ENCODE peak calls at places on chromosomes 2 and 18, in eight cellular contexts. B is HT1080; H is GM13977; P is AG04449; Z is activated CD4-positive, CD25-positive, alpha-beta regulatory T cell treated with anti-CD3 and anti-CD28 coated beads, Interleukin-2, amount 50 U/mL, for 72 hours; R is left lobe of liver; X is activated naive CD8-positive, alpha-beta T cell treated with anti-CD3 and anti-CD28 coated beads, Interleukin-2, amount 50 U/mL, for 16 hours; V is NCI-H345. I is an unnamed sample.

GRCh38 chr2:84300030-84301029 is 158.8 kb downstream of the SUCLG1 start:
- DNase-seq in B (no peak), H (no peak), P (no peak), Z (no peak), R (no peak), X (no peak), V (no peak), I (no peak)

GRCh38 chr2:86673011-86673410 is 47.1 kb upstream of the RMND5A start:
- DNase-seq in B (no peak), H (no peak), P (no peak), Z (no peak), R (no peak), X (no peak), V (no peak), I (no peak)

GRCh38 chr18:63970803-63971191 is 916 bp downstream of the SERPINB8 start:
- DNase-seq in B (no peak), H (no peak), P (no peak), Z (no peak), R (no peak), X (no peak), V (peak; percentile 43), I (no peak)

GRCh38 chr2:28359222-28360065 is 33.2 kb upstream of the FOSL2 start:
- DNase-seq in B (peak; percentile 93), H (peak; percentile 71), P (no peak), Z (peak; percentile 75), R (no peak), X (peak; percentile 25), V (no peak), I (peak; percentile 96)

GRCh38 chr2:219664958-219665357 is 37.5 kb downstream of the SLC4A3 start:
- DNase-seq in B (no peak), H (no peak), P (no peak), Z (no peak), R (peak; percentile 39), X (no peak), V (no peak), I (no peak)

GRCh38 chr2:38709515-38710194 is 41.5 kb downstream of the SRSF7 start:
- DNase-seq in B (no peak), H (no peak), P (no peak), Z (no peak), R (no peak), X (no peak), V (no peak), I (no peak)

GRCh38 chr2:174586896-174587295 is 10.7 kb downstream of the WIPF1 start:
- DNase-seq in B (no peak), H (no peak), P (no peak), Z (no peak), R (no peak), X (no peak), V (no peak), I (no peak)

GRCh38 chr2:121400206-121400605 is 115.2 kb upstream of the TFCP2L1 start:
- DNase-seq in B (no peak), H (no peak), P (peak; percentile 31), Z (no peak), R (no peak), X (no peak), V (no peak), I (no peak)

GRCh38 chr2:9950521-9951271 is 797 bp upstream of the GRHL1 start:
- DNase-seq in B (no peak), H (peak; percentile 84), P (no peak), Z (peak; percentile 57), R (no peak), X (no peak), V (peak; percentile 70), I (peak; percentile 56)

GRCh38 chr2:32671885-32672519 is 44.2 kb downstream of the TTC27 start:
- DNase-seq in B (no peak), H (no peak), P (no peak), Z (no peak), R (no peak), X (no peak), V (no peak), I (no peak)

GRCh38 chr2:62923881-62924280 is 126.7 kb upstream of the OTX1 start:
- DNase-seq in B (no peak), H (no peak), P (no peak), Z (no peak), R (no peak), X (no peak), V (no peak), I (no peak)

GRCh38 chr2:120828832-120829632 is 93.4 kb downstream of the GLI2 start:
- DNase-seq in B (no peak), H (no peak), P (no peak), Z (no peak), R (no peak), X (no peak), V (no peak), I (no peak)

GRCh38 chr2:160063266-160063665 is 851 bp upstream of the PLA2R1 start:
- DNase-seq in B (no peak), H (no peak), P (no peak), Z (no peak), R (no peak), X (no peak), V (no peak), I (no peak)

GRCh38 chr2:60361498-60361897 is 192.0 kb downstream of the BCL11A start:
- DNase-seq in B (no peak), H (no peak), P (no peak), Z (no peak), R (no peak), X (no peak), V (no peak), I (no peak)

GRCh38 chr2:201233192-201234166 is 26.9 kb upstream of the CASP8 start:
- DNase-seq in B (peak; percentile 96), H (peak; percentile 79), P (no peak), Z (peak; percentile 83), R (peak; percentile 89), X (peak; percentile 68), V (peak; percentile 95), I (peak; percentile 95)

GRCh38 chr2:85935746-85936208 is 47.0 kb upstream of the ST3GAL5 start:
- DNase-seq in B (peak; percentile 61), H (no peak), P (no peak), Z (no peak), R (no peak), X (no peak), V (no peak), I (no peak)

GRCh38 chr18:25345432-25345831 is 6.5 kb downstream of the ZNF521 start:
- DNase-seq in B (no peak), H (no peak), P (no peak), Z (no peak), R (no peak), X (no peak), V (no peak), I (no peak)

GRCh38 chr2:8676191-8676914 is 5.5 kb upstream of the ID2 start:
- DNase-seq in B (no peak), H (no peak), P (no peak), Z (no peak), R (peak; percentile 97), X (no peak), V (no peak), I (no peak)

GRCh38 chr2:175890636-175891242 is 111.3 kb downstream of the LNPK start:
- DNase-seq in B (no peak), H (no peak), P (no peak), Z (no peak), R (no peak), X (no peak), V (no peak), I (no peak)

GRCh38 chr18:37698508-37699035 is 133.0 kb upstream of the CELF4 start:
- DNase-seq in B (no peak), H (no peak), P (no peak), Z (no peak), R (no peak), X (no peak), V (no peak), I (no peak)